ENCODE peak calls at places on chromosomes 3 and 15, in seven cellular contexts. One of them, this sample, is unnamed.

GRCh38 chr3:190601597-190601996 is 87.7 kb downstream of the IL1RAP start:
- DNase-seq in NCI-H460: no peak
- DNase-seq in effector memory CD8-positive, alpha-beta T cell: no peak
- DNase-seq in foreskin fibroblast: no peak
- DNase-seq in breast epithelium: no peak
- DNase-seq in A549: no peak
- DNase-seq in mucosa of descending colon: no peak
- DNase-seq in this sample: no peak

GRCh38 chr3:121018917-121019321 is 110.9 kb downstream of the STXBP5L start:
- DNase-seq in A549: no peak
- DNase-seq in breast epithelium: no peak
- DNase-seq in foreskin fibroblast: no peak
- DNase-seq in effector memory CD8-positive, alpha-beta T cell: no peak
- DNase-seq in NCI-H460: no peak
- DNase-seq in mucosa of descending colon: no peak
- DNase-seq in this sample: no peak

GRCh38 chr3:105752791-105753415 is 115.9 kb downstream of the CBLB start:
- DNase-seq in mucosa of descending colon: no peak
- DNase-seq in effector memory CD8-positive, alpha-beta T cell: peak
- DNase-seq in breast epithelium: no peak
- DNase-seq in foreskin fibroblast: no peak
- DNase-seq in NCI-H460: no peak
- DNase-seq in A549: no peak
- DNase-seq in this sample: no peak

GRCh38 chr3:12343091-12343494 is 54.2 kb downstream of the PPARG start:
- DNase-seq in breast epithelium: no peak
- DNase-seq in mucosa of descending colon: no peak
- DNase-seq in effector memory CD8-positive, alpha-beta T cell: no peak
- DNase-seq in NCI-H460: no peak
- DNase-seq in foreskin fibroblast: peak
- DNase-seq in A549: no peak
- DNase-seq in this sample: no peak

GRCh38 chr15:70096215-70096974 is 1.3 kb downstream of the TLE3 start:
- DNase-seq in effector memory CD8-positive, alpha-beta T cell: peak
- DNase-seq in breast epithelium: peak
- DNase-seq in A549: peak
- DNase-seq in NCI-H460: peak
- DNase-seq in foreskin fibroblast: peak
- DNase-seq in mucosa of descending colon: peak
- DNase-seq in this sample: peak

GRCh38 chr15:91268510-91268909 is 168.5 kb downstream of the SV2B start:
- DNase-seq in effector memory CD8-positive, alpha-beta T cell: no peak
- DNase-seq in NCI-H460: peak
- DNase-seq in A549: peak
- DNase-seq in breast epithelium: no peak
- DNase-seq in foreskin fibroblast: no peak
- DNase-seq in mucosa of descending colon: no peak
- DNase-seq in this sample: no peak

GRCh38 chr3:66405701-66406091 is 95.1 kb downstream of the LRIG1 start:
- DNase-seq in foreskin fibroblast: peak
- DNase-seq in NCI-H460: no peak
- DNase-seq in mucosa of descending colon: no peak
- DNase-seq in effector memory CD8-positive, alpha-beta T cell: no peak
- DNase-seq in breast epithelium: no peak
- DNase-seq in A549: no peak
- DNase-seq in this sample: no peak

GRCh38 chr15:87209891-87210649 is 1046.5 kb downstream of the NTRK3 start:
- DNase-seq in foreskin fibroblast: no peak
- DNase-seq in A549: no peak
- DNase-seq in mucosa of descending colon: no peak
- DNase-seq in breast epithelium: no peak
- DNase-seq in effector memory CD8-positive, alpha-beta T cell: no peak
- DNase-seq in NCI-H460: no peak
- DNase-seq in this sample: no peak

GRCh38 chr3:179681492-179682263 is 28.8 kb downstream of the USP13 start:
- DNase-seq in effector memory CD8-positive, alpha-beta T cell: no peak
- DNase-seq in foreskin fibroblast: no peak
- DNase-seq in NCI-H460: no peak
- DNase-seq in A549: no peak
- DNase-seq in breast epithelium: no peak
- DNase-seq in mucosa of descending colon: no peak
- DNase-seq in this sample: no peak

GRCh38 chr15:78207110-78207458 is 27.3 kb downstream of the ACSBG1 start:
- DNase-seq in breast epithelium: peak
- DNase-seq in mucosa of descending colon: no peak
- DNase-seq in A549: no peak
- DNase-seq in NCI-H460: no peak
- DNase-seq in effector memory CD8-positive, alpha-beta T cell: no peak
- DNase-seq in foreskin fibroblast: no peak
- DNase-seq in this sample: no peak

This sample was measured in upper lobe of left lung.